ENCODE peak calls at places on chromosomes 5 and 9, in five cellular contexts. P is fibroblast of lung, D is body of pancreas, O is hepatocyte, A is cardiac muscle cell. M is an unnamed sample. For H3K4me1, the result is how much of the 10 kb centered on the place peaks cover.

GRCh38 chr5:93673555-93673954 is 67.8 kb downstream of the POU5F2 start:
- DNase-seq in P (no peak), D (no peak), O (no peak), A (no peak), M (no peak)

GRCh38 chr5:91794856-91795548 is 411.9 kb upstream of the ARRDC3 start:
- DNase-seq in P (no peak), D (no peak), O (no peak), A (no peak), M (no peak)

GRCh38 chr9:7970666-7971335 is 171.2 kb upstream of the DMAC1 start:
- DNase-seq in P (peak), D (no peak), O (no peak), A (no peak), M (no peak)

GRCh38 chr9:27003406-27004147 is 1.9 kb downstream of the LRRC19 start:
- DNase-seq in P (peak), D (no peak), O (peak), A (no peak), M (no peak)

GRCh38 chr5:15520856-15521255 is 20.9 kb downstream of the FBXL7 start:
- DNase-seq in P (no peak), D (no peak), O (no peak), A (no peak), M (no peak)

GRCh38 chr9:121261107-121261460 is 6.9 kb upstream of the GSN start:
- DNase-seq in P (peak), D (no peak), O (peak), A (no peak), M (no peak)

GRCh38 chr5:90201923-90202322 is 207.6 kb downstream of the CETN3 start:
- DNase-seq in P (peak), D (no peak), O (no peak), A (no peak), M (no peak)

GRCh38 chr5:83066548-83067110 is 10.6 kb downstream of the TMEM167A start:
- DNase-seq in P (no peak), D (no peak), O (no peak), A (no peak), M (no peak)

GRCh38 chr5:61603211-61603908 is 271.3 kb downstream of the ZSWIM6 start:
- DNase-seq in P (peak), D (peak), O (no peak), A (no peak), M (no peak)

DNA sequence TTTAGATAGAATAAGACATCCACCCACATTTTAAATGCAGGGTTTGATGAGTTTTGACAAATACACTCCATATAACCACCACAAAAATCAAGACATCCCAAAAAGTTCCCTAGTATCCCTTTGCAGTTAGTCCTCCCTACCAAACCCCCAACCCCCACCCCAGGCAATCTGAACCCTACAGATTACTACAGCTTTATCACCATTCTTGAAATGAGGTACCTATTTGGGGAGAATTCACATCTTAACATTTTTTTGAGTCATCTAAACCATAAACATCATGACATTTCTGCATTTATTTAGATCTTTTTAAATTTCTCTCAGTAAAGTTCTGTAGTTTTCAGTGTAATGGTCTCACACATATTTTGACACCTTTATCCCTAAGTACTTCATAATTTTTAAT is 53.9 kb downstream of the PTBP3 start:
- DNase-seq in P (no peak), D (no peak), O (no peak), A (no peak), M (no peak)
- TF ChIP-seq CTCF in P (no peak), D (no peak), O (no peak), A (no peak), M (no peak)

DNA sequence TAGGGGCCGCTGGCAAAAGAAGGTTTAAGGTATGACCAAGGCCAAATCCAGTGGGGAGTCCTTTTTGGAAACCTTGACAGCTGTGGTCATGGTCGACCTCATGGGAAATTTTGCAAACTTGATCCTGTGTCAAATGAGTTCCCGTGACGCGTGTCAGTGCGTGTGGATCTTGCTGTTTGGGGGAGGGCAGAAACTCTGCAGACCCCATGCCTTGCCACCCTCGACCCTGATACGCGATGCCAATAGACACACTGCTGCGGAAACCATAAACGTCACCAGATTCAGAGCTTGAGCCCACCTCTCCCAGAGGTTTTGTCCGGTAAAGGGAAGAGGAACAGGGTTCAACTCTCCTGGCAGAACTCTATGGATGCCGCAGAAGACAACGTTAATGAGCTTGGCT is 104.7 kb downstream of the ADAMTS2 start:
- DNase-seq in P (no peak), D (peak), O (no peak), A (no peak), M (peak)
- H3K4me1 ChIP-seq in P (under half), D (under half), O (under half), A (under half), M (under half)

DNA sequence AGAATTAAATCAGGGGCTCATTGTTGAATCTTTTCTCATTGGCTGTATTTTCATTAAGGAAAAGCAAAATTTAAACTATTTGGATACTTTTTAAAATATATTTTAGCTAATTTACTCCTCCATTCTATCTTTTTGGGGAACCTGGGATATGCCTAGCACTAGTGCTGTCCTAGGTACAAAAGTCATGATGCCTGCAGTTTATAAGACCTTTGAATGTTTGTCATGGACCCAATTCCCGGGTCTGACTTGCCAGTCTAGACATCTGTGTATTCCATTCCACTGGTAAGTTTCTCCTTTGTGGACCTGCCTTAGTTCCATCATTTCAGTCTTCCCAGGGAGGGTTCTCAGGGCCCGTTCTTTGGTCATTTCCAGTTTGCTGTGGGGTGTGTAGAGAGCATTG is 63.0 kb downstream of the WWC1 start:
- DNase-seq in P (no peak), D (no peak), O (no peak), A (no peak), M (no peak)
- H3K27ac ChIP-seq in P (no peak), D (peak), O (no peak), A (no peak), M (no peak)

DNA sequence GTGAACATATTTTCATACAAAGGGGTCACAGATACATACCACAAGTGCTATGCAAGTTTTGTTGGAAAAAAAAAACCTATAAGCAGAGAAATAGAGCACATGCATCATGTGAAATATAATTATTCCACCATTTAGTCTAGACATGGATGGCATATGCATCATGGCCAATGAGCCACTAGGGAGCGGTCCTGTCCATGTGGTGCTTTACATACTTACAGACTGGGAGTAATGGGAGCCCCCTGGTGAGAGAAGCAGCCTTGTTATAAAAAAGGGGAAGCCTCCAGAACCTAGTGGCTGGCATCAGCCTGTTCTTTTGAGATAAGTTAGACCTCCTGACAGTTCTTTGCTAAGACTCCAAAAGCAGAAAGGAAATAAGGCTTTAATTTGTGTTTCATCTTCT is 1524.1 kb downstream of the MAT2B start:
- DNase-seq in P (peak), D (peak), O (peak), A (peak), M (no peak)
- TF ChIP-seq CTCF in P (no peak), D (peak), O (peak), A (no peak), M (no peak)

GRCh38 chr5:133053463-133053862 is 1.6 kb downstream of the HSPA4 start:
- DNase-seq in P (no peak), D (no peak), O (no peak), A (no peak), M (no peak)
- H3K4me1 ChIP-seq in P (under half), D (under half), O (under half), A (under half), M (under half)

DNA sequence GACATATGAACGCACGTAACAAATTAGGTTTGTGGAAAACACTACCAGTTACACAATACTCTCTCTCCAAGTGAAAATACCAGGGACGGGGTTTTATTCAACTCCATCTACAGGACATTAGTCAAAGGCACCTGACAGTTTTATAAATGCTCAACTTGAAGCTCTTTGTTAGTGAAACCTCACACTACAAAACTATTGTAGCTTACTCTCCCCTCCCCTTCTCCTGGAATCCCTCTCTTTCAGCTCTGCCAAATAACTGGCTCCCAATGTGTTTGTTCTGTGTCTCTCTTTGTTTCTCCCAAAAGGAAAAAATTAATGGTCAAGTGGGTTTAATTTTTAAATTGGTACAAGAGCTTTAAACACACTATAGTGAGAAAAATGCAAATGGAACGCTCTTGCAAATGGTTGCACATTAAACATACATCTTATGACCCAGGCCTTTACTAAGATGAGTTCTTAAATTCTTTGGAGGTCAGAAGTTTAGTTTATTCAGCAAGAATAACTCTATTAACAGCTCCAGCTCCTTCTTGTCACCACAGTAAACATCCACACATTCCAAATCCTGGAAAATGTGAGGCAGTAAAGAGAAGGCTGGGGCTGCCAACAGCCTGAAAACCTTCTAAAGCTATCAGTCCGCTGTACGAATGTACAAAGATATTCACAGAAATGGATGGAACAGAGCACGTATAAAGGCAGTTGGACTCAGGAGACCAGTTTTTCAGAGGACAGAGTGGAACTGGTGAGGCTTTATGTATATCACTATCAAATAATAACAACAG is 48.3 kb downstream of the ZNF608 start:
- DNase-seq in P (peak), D (peak), O (no peak), A (no peak), M (no peak)
- H3K27ac ChIP-seq in P (peak), D (peak), O (peak), A (peak), M (peak)

DNA sequence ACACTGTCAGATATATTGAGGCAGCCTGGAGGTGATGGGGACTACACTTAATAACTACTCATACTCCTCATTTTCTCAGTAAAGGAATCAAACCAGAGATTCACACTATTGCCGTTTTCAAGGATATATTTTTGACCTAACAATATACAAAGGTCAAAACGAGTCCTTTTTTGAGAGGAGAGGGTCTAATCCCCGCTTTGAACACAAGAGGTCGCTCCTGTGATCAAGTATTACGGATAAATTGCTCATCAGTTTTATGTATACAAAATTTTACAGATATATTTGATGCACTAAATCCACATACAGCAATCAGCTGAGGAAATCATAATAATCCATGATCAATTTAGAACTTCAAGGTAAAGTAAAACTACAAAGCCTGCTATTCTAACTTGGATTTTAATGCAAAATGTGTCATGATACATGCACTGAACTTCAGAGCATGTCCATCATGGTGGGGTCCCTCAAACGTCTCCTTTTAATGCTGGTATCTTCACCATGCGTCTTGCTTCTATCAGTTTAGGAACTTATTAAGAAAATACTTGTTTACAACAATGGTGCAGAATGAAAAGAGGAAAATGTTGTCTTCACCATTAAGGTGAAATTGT is 2.5 kb upstream of the ISL1 start:
- DNase-seq in P (no peak), D (peak), O (peak), A (peak), M (no peak)
- TF ChIP-seq CTCF in P (peak), D (peak), O (peak), A (peak), M (no peak)

GRCh38 chr9:124220551-124221451 is 36.9 kb upstream of the NEK6 start:
- DNase-seq in P (peak), D (peak), O (no peak), A (no peak), M (no peak)

GRCh38 chr9:124216474-124217176 is 41.1 kb upstream of the NEK6 start:
- DNase-seq in P (no peak), D (no peak), O (no peak), A (no peak), M (peak)

GRCh38 chr9:124217839-124218437 is 39.8 kb upstream of the NEK6 start:
- DNase-seq in P (no peak), D (no peak), O (no peak), A (no peak), M (no peak)

GRCh38 chr9:124219290-124219605 is 38.5 kb upstream of the NEK6 start:
- DNase-seq in P (no peak), D (no peak), O (no peak), A (no peak), M (no peak)

DNA sequence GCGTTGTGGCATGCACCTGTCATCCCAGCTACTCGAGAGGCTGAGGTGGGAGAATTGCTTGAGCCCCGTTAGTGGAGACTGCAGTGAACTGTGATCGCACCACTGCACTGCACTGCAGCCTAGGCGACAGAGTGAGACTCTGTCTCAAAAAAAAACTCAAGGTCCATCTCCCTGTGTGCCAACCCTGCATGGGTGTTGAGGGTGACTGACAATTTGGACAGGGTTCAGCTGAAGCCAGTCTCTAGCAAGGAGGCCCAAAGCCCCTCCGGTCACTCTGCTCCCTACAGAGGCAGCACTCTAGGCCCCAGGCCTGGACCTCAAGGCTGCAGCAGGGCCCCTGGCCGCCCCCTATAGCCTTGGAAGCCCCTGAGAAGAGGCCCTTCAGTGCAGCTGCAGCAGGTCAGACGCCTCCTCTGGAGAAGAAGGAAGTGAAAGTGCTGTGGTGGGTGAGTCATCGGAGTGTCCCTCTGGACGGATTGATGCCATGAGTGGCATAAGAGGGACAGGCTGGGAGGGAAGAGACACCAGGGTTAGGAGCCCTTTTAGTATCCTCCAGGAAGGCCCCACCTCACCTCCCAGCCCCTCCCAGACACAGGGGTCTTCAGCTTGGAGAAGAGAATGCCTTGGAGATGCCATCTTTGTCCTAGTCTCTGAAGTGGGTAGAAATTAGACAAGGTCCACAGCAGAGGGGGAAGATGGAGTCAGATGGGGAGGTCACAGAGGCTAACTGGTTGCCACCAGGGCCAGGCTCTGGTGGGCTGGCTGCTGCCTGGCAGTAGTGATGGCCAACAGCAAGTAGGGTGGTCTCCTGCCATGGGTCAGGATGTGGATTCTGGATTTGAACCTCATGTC is 39.1 kb upstream of the NEK6 start:
- DNase-seq in P (peak), D (peak), O (peak), A (no peak), M (peak)
- H3K4me1 ChIP-seq in P (under half), D (half or more), O (under half), A (under half), M (under half)

GRCh38 chr9:127698985-127699670 is 7.7 kb upstream of the CFAP157 start:
- DNase-seq in P (peak), D (peak), O (peak), A (peak), M (peak)

GRCh38 chr9:127697575-127697974 is 9.2 kb upstream of the CFAP157 start:
- DNase-seq in P (no peak), D (no peak), O (no peak), A (no peak), M (no peak)

GRCh38 chr9:127698386-127698785 is 8.4 kb upstream of the CFAP157 start:
- DNase-seq in P (no peak), D (no peak), O (no peak), A (no peak), M (no peak)

GRCh38 chr9:127700594-127701255 is 6.1 kb upstream of the CFAP157 start:
- DNase-seq in P (no peak), D (peak), O (no peak), A (no peak), M (no peak)

DNA sequence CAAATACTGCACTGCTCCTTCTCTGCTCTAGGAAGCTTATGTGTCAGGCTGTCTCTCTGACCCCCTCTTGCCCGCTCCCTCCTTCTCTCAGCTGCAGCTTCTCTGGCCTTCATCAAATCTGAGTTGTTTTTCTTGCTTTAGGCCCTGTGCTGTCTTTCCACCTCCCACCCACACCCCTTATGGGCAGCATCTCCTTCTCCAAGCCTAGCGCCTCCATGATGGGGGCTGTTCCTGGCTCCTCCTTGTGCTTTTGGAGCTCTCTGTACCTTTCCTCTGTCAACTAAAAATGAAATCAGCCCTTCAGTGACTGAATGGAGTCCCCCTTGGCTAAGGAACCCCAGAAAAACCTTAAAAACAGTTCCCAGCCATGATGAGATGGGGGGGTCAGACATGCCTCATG is 6.6 kb upstream of the CFAP157 start:
- DNase-seq in P (no peak), D (no peak), O (no peak), A (no peak), M (no peak)
- H3K27ac ChIP-seq in P (no peak), D (peak), O (no peak), A (no peak), M (peak)

GRCh38 chr5:169424279-169424955 is 123.5 kb upstream of the SLIT3 start:
- DNase-seq in P (no peak), D (no peak), O (no peak), A (no peak), M (no peak)
- TF ChIP-seq CTCF in P (no peak), D (no peak), O (no peak), A (no peak), M (no peak)